ENCODE peak calls at places on chromosomes 3 and 15, in ten cellular contexts. R is GOT3; A is hypothalamus; G is OCI-LY7; W is LoVo; B is stimulated activated CD4-positive, alpha-beta T cell treated with anti-CD3 and anti-CD28 coated beads, Interleukin-15, amount 100 ng/mL, for 24 hours; X is occipital lobe; C is stimulated activated naive CD4-positive, alpha-beta T cell; H is iris pigment epithelial cell; L is kidney epithelial cell. N is an unnamed sample.
A peak's percentile ranks its signal among the peaks of the same experiment; 100 is the strongest.

GRCh38 chr3:8444883-8445282 is 56.7 kb upstream of the LMCD1 start:
- DNase-seq in R (no peak), B (no peak), L (no peak), X (no peak), H (no peak), C (no peak), A (no peak), G (no peak), W (no peak), N (no peak)

GRCh38 chr15:65376767-65377104 is 1.1 kb downstream of the IGDCC3 start:
- DNase-seq in B (no peak), W (no peak), C (no peak), G (no peak), L (no peak), R (no peak), X (no peak), H (no peak), A (no peak), N (no peak)

GRCh38 chr3:187012609-187013051 is 82.3 kb downstream of the ST6GAL1 start:
- DNase-seq in B (peak; percentile 51), C (peak; percentile 38), G (peak; percentile 72), A (no peak), L (no peak), X (no peak), H (peak; percentile 54), W (no peak), R (no peak), N (no peak)

GRCh38 chr3:12957824-12958792 is 115.1 kb downstream of the IQSEC1 start:
- DNase-seq in L (no peak), W (no peak), R (no peak), A (no peak), X (no peak), G (no peak), H (no peak), C (no peak), B (no peak), N (no peak)

GRCh38 chr15:25727867-25728600 is 135.1 kb downstream of the ATP10A start:
- DNase-seq in A (no peak), C (no peak), G (no peak), X (no peak), W (no peak), R (no peak), B (no peak), H (no peak), L (no peak), N (no peak)

GRCh38 chr15:23570466-23570865 is 5.0 kb downstream of the MKRN3 start:
- DNase-seq in G (no peak), C (no peak), A (no peak), H (peak; percentile 14), R (no peak), B (no peak), L (no peak), W (no peak), X (no peak), N (no peak)

GRCh38 chr3:61571516-61572336 is 10.4 kb downstream of the PTPRG start:
- DNase-seq in R (no peak), C (no peak), H (peak; percentile 65), W (no peak), A (no peak), B (no peak), L (no peak), X (no peak), G (no peak), N (peak; percentile 43)

GRCh38 chr3:25037049-25037547 is 391.0 kb upstream of the RARB start:
- DNase-seq in G (no peak), A (no peak), B (no peak), L (no peak), R (no peak), H (peak; percentile 63), C (no peak), X (no peak), W (no peak), N (no peak)

GRCh38 chr3:157127268-157127667 is 32.7 kb downstream of the CCNL1 start:
- DNase-seq in G (no peak), A (no peak), R (no peak), W (no peak), B (no peak), H (no peak), C (no peak), L (no peak), X (no peak), N (no peak)

GRCh38 chr3:13564751-13565560 is 16.0 kb downstream of the FBLN2 start:
- DNase-seq in A (no peak), R (no peak), C (no peak), W (no peak), B (no peak), G (no peak), L (no peak), H (no peak), X (no peak), N (no peak)

GRCh38 chr3:58659051-58659675 is 7.4 kb downstream of the FAM3D start:
- DNase-seq in C (no peak), R (no peak), H (peak; percentile 54), B (no peak), W (no peak), X (no peak), G (no peak), A (no peak), L (no peak), N (no peak)

GRCh38 chr3:169812844-169813677 is at the start of the genes LRRC34 and LRRIQ4:
- DNase-seq in H (peak; percentile 71), L (peak; percentile 50), B (peak; percentile 87), X (peak; percentile 70), R (no peak), W (no peak), G (peak; percentile 83), C (peak; percentile 27), A (peak; percentile 50), N (no peak)

GRCh38 chr3:78022232-78022631 is 982.3 kb downstream of the ROBO2 start:
- DNase-seq in B (no peak), G (no peak), C (no peak), L (no peak), W (no peak), R (no peak), X (no peak), H (peak; percentile 4), A (no peak), N (no peak)

GRCh38 chr15:68542771-68543544 is 35.8 kb upstream of the CORO2B start:
- DNase-seq in A (no peak), L (no peak), W (no peak), H (peak; percentile 94), X (no peak), B (no peak), R (no peak), G (no peak), C (no peak), N (peak; percentile 81)

GRCh38 chr3:195859061-195859845 is 47.5 kb upstream of the MUC4 start:
- DNase-seq in C (peak; percentile 53), H (peak; percentile 47), A (no peak), G (peak; percentile 73), W (peak; percentile 62), X (peak; percentile 35), R (peak; percentile 47), B (peak; percentile 84), L (no peak), N (peak; percentile 6)

GRCh38 chr15:76968310-76968709 is 26.6 kb upstream of the PSTPIP1 start:
- DNase-seq in A (no peak), C (no peak), X (no peak), L (peak; percentile 28), H (peak; percentile 49), G (no peak), B (no peak), W (no peak), R (no peak), N (no peak)

GRCh38 chr3:139537795-139538538 is 1.6 kb downstream of the RBP1 start:
- DNase-seq in R (no peak), L (no peak), C (no peak), A (no peak), X (no peak), W (peak; percentile 45), B (no peak), G (no peak), H (no peak), N (no peak)

GRCh38 chr3:140378571-140379340 is 299.1 kb upstream of the TRIM42 start:
- DNase-seq in B (no peak), C (no peak), A (no peak), G (no peak), H (peak; percentile 13), X (peak; percentile 42), R (no peak), W (no peak), L (no peak), N (peak; percentile 35)

GRCh38 chr15:84934942-84935729 is 46.5 kb upstream of the PDE8A start:
- DNase-seq in H (no peak), W (no peak), C (no peak), B (no peak), L (no peak), G (no peak), R (no peak), A (no peak), X (no peak), N (no peak)

GRCh38 chr3:15276028-15276717 is 56.2 kb downstream of the SH3BP5 start:
- DNase-seq in G (peak; percentile 33), C (no peak), W (no peak), R (no peak), L (no peak), B (no peak), H (no peak), X (no peak), A (no peak), N (no peak)

GRCh38 chr3:52244061-52244628 is 1.4 kb upstream of the PPM1M start:
- DNase-seq in X (no peak), R (peak; percentile 37), A (no peak), L (no peak), H (peak; percentile 28), C (no peak), B (peak; percentile 67), G (no peak), W (peak; percentile 28), N (no peak)

GRCh38 chr3:172606021-172606420 is 82.8 kb upstream of the TNFSF10 start:
- DNase-seq in H (peak; percentile 85), B (no peak), L (peak; percentile 90), X (no peak), R (no peak), C (no peak), G (no peak), W (no peak), A (no peak), N (peak; percentile 79)

GRCh38 chr3:174957581-174958001 is 98.5 kb downstream of the NAALADL2 start:
- DNase-seq in L (no peak), C (no peak), B (no peak), X (no peak), W (no peak), A (no peak), H (peak; percentile 38), R (no peak), G (no peak), N (no peak)

N was measured in non-pigmented ciliary epithelial cell.